ENCODE peak calls at places on chromosomes 2 and 18, in nine cellular contexts. One of them, this sample, is unnamed.

GRCh38 chr18:36415606-36416005 is 118.1 kb downstream of the FHOD3 start:
- DNase-seq in activated gamma-delta T cell treated with Interleukin-2 at 50 U/mL for 16 hours: no peak
- DNase-seq in GM04504: no peak
- DNase-seq in HCT116: no peak
- DNase-seq in activated CD4-positive, alpha-beta memory T cell treated with anti-CD3 and anti-CD28 coated beads for 36 hours: no peak
- DNase-seq in GM10248: no peak
- DNase-seq in lower lobe of right lung: no peak
- DNase-seq in SW 1271: no peak
- DNase-seq in epithelial cell of esophagus: no peak
- DNase-seq in this sample: no peak

GRCh38 chr2:158965731-158966130 is 2.7 kb upstream of the TANC1 start:
- DNase-seq in activated CD4-positive, alpha-beta memory T cell treated with anti-CD3 and anti-CD28 coated beads for 36 hours: no peak
- DNase-seq in GM10248: no peak
- DNase-seq in GM04504: no peak
- DNase-seq in lower lobe of right lung: no peak
- DNase-seq in HCT116: no peak
- DNase-seq in SW 1271: no peak
- DNase-seq in activated gamma-delta T cell treated with Interleukin-2 at 50 U/mL for 16 hours: no peak
- DNase-seq in epithelial cell of esophagus: no peak
- DNase-seq in this sample: no peak

GRCh38 chr2:77910136-77910535 is 388.0 kb upstream of the LRRTM4 start:
- DNase-seq in lower lobe of right lung: no peak
- DNase-seq in HCT116: no peak
- DNase-seq in SW 1271: no peak
- DNase-seq in GM10248: no peak
- DNase-seq in activated gamma-delta T cell treated with Interleukin-2 at 50 U/mL for 16 hours: no peak
- DNase-seq in epithelial cell of esophagus: no peak
- DNase-seq in GM04504: no peak
- DNase-seq in activated CD4-positive, alpha-beta memory T cell treated with anti-CD3 and anti-CD28 coated beads for 36 hours: no peak
- DNase-seq in this sample: no peak

GRCh38 chr2:112848833-112849232 is 12.3 kb upstream of the IL1B start:
- DNase-seq in GM10248: no peak
- DNase-seq in SW 1271: no peak
- DNase-seq in activated CD4-positive, alpha-beta memory T cell treated with anti-CD3 and anti-CD28 coated beads for 36 hours: no peak
- DNase-seq in HCT116: no peak
- DNase-seq in epithelial cell of esophagus: no peak
- DNase-seq in activated gamma-delta T cell treated with Interleukin-2 at 50 U/mL for 16 hours: no peak
- DNase-seq in lower lobe of right lung: no peak
- DNase-seq in GM04504: no peak
- DNase-seq in this sample: no peak

GRCh38 chr2:673615-674318 is 3.4 kb downstream of the TMEM18 start:
- DNase-seq in epithelial cell of esophagus: no peak
- DNase-seq in GM10248: no peak
- DNase-seq in activated gamma-delta T cell treated with Interleukin-2 at 50 U/mL for 16 hours: no peak
- DNase-seq in lower lobe of right lung: no peak
- DNase-seq in SW 1271: no peak
- DNase-seq in HCT116: no peak
- DNase-seq in activated CD4-positive, alpha-beta memory T cell treated with anti-CD3 and anti-CD28 coated beads for 36 hours: no peak
- DNase-seq in GM04504: peak
- DNase-seq in this sample: no peak

GRCh38 chr2:119063146-119063545 is 95.4 kb downstream of the C1QL2 start:
- DNase-seq in lower lobe of right lung: no peak
- DNase-seq in SW 1271: no peak
- DNase-seq in GM10248: no peak
- DNase-seq in activated gamma-delta T cell treated with Interleukin-2 at 50 U/mL for 16 hours: no peak
- DNase-seq in activated CD4-positive, alpha-beta memory T cell treated with anti-CD3 and anti-CD28 coated beads for 36 hours: no peak
- DNase-seq in GM04504: no peak
- DNase-seq in epithelial cell of esophagus: no peak
- DNase-seq in HCT116: no peak
- DNase-seq in this sample: no peak

GRCh38 chr18:62368100-62368499 is 43.0 kb downstream of the TNFRSF11A start:
- DNase-seq in epithelial cell of esophagus: no peak
- DNase-seq in activated gamma-delta T cell treated with Interleukin-2 at 50 U/mL for 16 hours: no peak
- DNase-seq in HCT116: no peak
- DNase-seq in GM10248: peak
- DNase-seq in lower lobe of right lung: no peak
- DNase-seq in SW 1271: no peak
- DNase-seq in activated CD4-positive, alpha-beta memory T cell treated with anti-CD3 and anti-CD28 coated beads for 36 hours: no peak
- DNase-seq in GM04504: no peak
- DNase-seq in this sample: no peak

GRCh38 chr2:85978883-85979780 is 90.3 kb upstream of the ST3GAL5 start:
- DNase-seq in GM10248: no peak
- DNase-seq in SW 1271: no peak
- DNase-seq in activated CD4-positive, alpha-beta memory T cell treated with anti-CD3 and anti-CD28 coated beads for 36 hours: no peak
- DNase-seq in epithelial cell of esophagus: no peak
- DNase-seq in lower lobe of right lung: no peak
- DNase-seq in HCT116: no peak
- DNase-seq in GM04504: no peak
- DNase-seq in activated gamma-delta T cell treated with Interleukin-2 at 50 U/mL for 16 hours: no peak
- DNase-seq in this sample: no peak

GRCh38 chr18:50836521-50836957 is 16.7 kb upstream of the MRO start:
- DNase-seq in HCT116: no peak
- DNase-seq in GM04504: no peak
- DNase-seq in activated gamma-delta T cell treated with Interleukin-2 at 50 U/mL for 16 hours: no peak
- DNase-seq in lower lobe of right lung: no peak
- DNase-seq in SW 1271: no peak
- DNase-seq in activated CD4-positive, alpha-beta memory T cell treated with anti-CD3 and anti-CD28 coated beads for 36 hours: no peak
- DNase-seq in epithelial cell of esophagus: peak
- DNase-seq in GM10248: no peak
- DNase-seq in this sample: no peak

GRCh38 chr2:171889808-171890207 is 4.2 kb downstream of the SLC25A12 start:
- DNase-seq in SW 1271: no peak
- DNase-seq in HCT116: no peak
- DNase-seq in activated CD4-positive, alpha-beta memory T cell treated with anti-CD3 and anti-CD28 coated beads for 36 hours: no peak
- DNase-seq in GM04504: no peak
- DNase-seq in lower lobe of right lung: no peak
- DNase-seq in GM10248: no peak
- DNase-seq in activated gamma-delta T cell treated with Interleukin-2 at 50 U/mL for 16 hours: no peak
- DNase-seq in epithelial cell of esophagus: no peak
- DNase-seq in this sample: no peak

GRCh38 chr18:34806527-34806926 is 96.4 kb downstream of the DTNA start:
- DNase-seq in epithelial cell of esophagus: no peak
- DNase-seq in GM10248: no peak
- DNase-seq in HCT116: no peak
- DNase-seq in activated CD4-positive, alpha-beta memory T cell treated with anti-CD3 and anti-CD28 coated beads for 36 hours: no peak
- DNase-seq in activated gamma-delta T cell treated with Interleukin-2 at 50 U/mL for 16 hours: no peak
- DNase-seq in GM04504: no peak
- DNase-seq in lower lobe of right lung: no peak
- DNase-seq in SW 1271: no peak
- DNase-seq in this sample: no peak

GRCh38 chr2:127588241-127588640 is 52.8 kb downstream of the MYO7B start:
- DNase-seq in activated CD4-positive, alpha-beta memory T cell treated with anti-CD3 and anti-CD28 coated beads for 36 hours: no peak
- DNase-seq in activated gamma-delta T cell treated with Interleukin-2 at 50 U/mL for 16 hours: no peak
- DNase-seq in HCT116: no peak
- DNase-seq in GM04504: no peak
- DNase-seq in SW 1271: no peak
- DNase-seq in lower lobe of right lung: no peak
- DNase-seq in GM10248: no peak
- DNase-seq in epithelial cell of esophagus: no peak
- DNase-seq in this sample: no peak

GRCh38 chr2:132668189-132668833 is 1.7 kb downstream of the LYPD1 start:
- DNase-seq in SW 1271: no peak
- DNase-seq in lower lobe of right lung: no peak
- DNase-seq in GM10248: no peak
- DNase-seq in activated gamma-delta T cell treated with Interleukin-2 at 50 U/mL for 16 hours: no peak
- DNase-seq in activated CD4-positive, alpha-beta memory T cell treated with anti-CD3 and anti-CD28 coated beads for 36 hours: no peak
- DNase-seq in GM04504: no peak
- DNase-seq in epithelial cell of esophagus: no peak
- DNase-seq in HCT116: no peak
- DNase-seq in this sample: no peak

GRCh38 chr2:31255911-31256571 is 22.1 kb downstream of the EHD3 start:
- DNase-seq in GM10248: peak
- DNase-seq in HCT116: no peak
- DNase-seq in epithelial cell of esophagus: peak
- DNase-seq in activated gamma-delta T cell treated with Interleukin-2 at 50 U/mL for 16 hours: no peak
- DNase-seq in GM04504: no peak
- DNase-seq in SW 1271: no peak
- DNase-seq in activated CD4-positive, alpha-beta memory T cell treated with anti-CD3 and anti-CD28 coated beads for 36 hours: no peak
- DNase-seq in lower lobe of right lung: no peak
- DNase-seq in this sample: no peak

GRCh38 chr18:74509856-74510769 is 13.9 kb downstream of the CNDP2 start:
- DNase-seq in epithelial cell of esophagus: no peak
- DNase-seq in GM10248: no peak
- DNase-seq in activated CD4-positive, alpha-beta memory T cell treated with anti-CD3 and anti-CD28 coated beads for 36 hours: no peak
- DNase-seq in activated gamma-delta T cell treated with Interleukin-2 at 50 U/mL for 16 hours: no peak
- DNase-seq in SW 1271: no peak
- DNase-seq in HCT116: no peak
- DNase-seq in GM04504: no peak
- DNase-seq in lower lobe of right lung: no peak
- DNase-seq in this sample: no peak

GRCh38 chr18:28095041-28095440 is 81.9 kb downstream of the CDH2 start:
- DNase-seq in HCT116: no peak
- DNase-seq in activated CD4-positive, alpha-beta memory T cell treated with anti-CD3 and anti-CD28 coated beads for 36 hours: no peak
- DNase-seq in lower lobe of right lung: no peak
- DNase-seq in epithelial cell of esophagus: peak
- DNase-seq in GM10248: no peak
- DNase-seq in activated gamma-delta T cell treated with Interleukin-2 at 50 U/mL for 16 hours: no peak
- DNase-seq in SW 1271: no peak
- DNase-seq in GM04504: no peak
- DNase-seq in this sample: no peak

GRCh38 chr2:64273524-64274398 is 129.5 kb upstream of the PELI1 start:
- DNase-seq in SW 1271: peak
- DNase-seq in HCT116: no peak
- DNase-seq in GM10248: no peak
- DNase-seq in GM04504: peak
- DNase-seq in epithelial cell of esophagus: peak
- DNase-seq in activated CD4-positive, alpha-beta memory T cell treated with anti-CD3 and anti-CD28 coated beads for 36 hours: no peak
- DNase-seq in activated gamma-delta T cell treated with Interleukin-2 at 50 U/mL for 16 hours: no peak
- DNase-seq in lower lobe of right lung: no peak
- DNase-seq in this sample: peak

GRCh38 chr2:209663149-209663548 is 108.5 kb upstream of the UNC80 start:
- DNase-seq in HCT116: no peak
- DNase-seq in lower lobe of right lung: no peak
- DNase-seq in activated gamma-delta T cell treated with Interleukin-2 at 50 U/mL for 16 hours: no peak
- DNase-seq in GM10248: no peak
- DNase-seq in SW 1271: no peak
- DNase-seq in activated CD4-positive, alpha-beta memory T cell treated with anti-CD3 and anti-CD28 coated beads for 36 hours: no peak
- DNase-seq in GM04504: no peak
- DNase-seq in epithelial cell of esophagus: peak
- DNase-seq in this sample: no peak

GRCh38 chr2:241638940-241639339 is 1.4 kb downstream of the ATG4B start:
- DNase-seq in HCT116: no peak
- DNase-seq in epithelial cell of esophagus: no peak
- DNase-seq in activated CD4-positive, alpha-beta memory T cell treated with anti-CD3 and anti-CD28 coated beads for 36 hours: no peak
- DNase-seq in lower lobe of right lung: no peak
- DNase-seq in SW 1271: no peak
- DNase-seq in GM04504: no peak
- DNase-seq in activated gamma-delta T cell treated with Interleukin-2 at 50 U/mL for 16 hours: no peak
- DNase-seq in GM10248: no peak
- DNase-seq in this sample: no peak

GRCh38 chr2:25298776-25299431 is 42.8 kb downstream of the DNMT3A start:
- DNase-seq in activated CD4-positive, alpha-beta memory T cell treated with anti-CD3 and anti-CD28 coated beads for 36 hours: no peak
- DNase-seq in SW 1271: no peak
- DNase-seq in lower lobe of right lung: no peak
- DNase-seq in activated gamma-delta T cell treated with Interleukin-2 at 50 U/mL for 16 hours: no peak
- DNase-seq in epithelial cell of esophagus: no peak
- DNase-seq in GM10248: no peak
- DNase-seq in GM04504: no peak
- DNase-seq in HCT116: no peak
- DNase-seq in this sample: no peak

GRCh38 chr2:18299423-18300212 is 260.8 kb downstream of the RDH14 start:
- DNase-seq in GM04504: peak
- DNase-seq in GM10248: no peak
- DNase-seq in HCT116: no peak
- DNase-seq in epithelial cell of esophagus: peak
- DNase-seq in SW 1271: peak
- DNase-seq in lower lobe of right lung: no peak
- DNase-seq in activated CD4-positive, alpha-beta memory T cell treated with anti-CD3 and anti-CD28 coated beads for 36 hours: no peak
- DNase-seq in activated gamma-delta T cell treated with Interleukin-2 at 50 U/mL for 16 hours: no peak
- DNase-seq in this sample: peak

GRCh38 chr2:206764673-206765241 is 371 bp downstream of the MDH1B start:
- DNase-seq in epithelial cell of esophagus: no peak
- DNase-seq in lower lobe of right lung: no peak
- DNase-seq in activated CD4-positive, alpha-beta memory T cell treated with anti-CD3 and anti-CD28 coated beads for 36 hours: no peak
- DNase-seq in HCT116: no peak
- DNase-seq in GM10248: no peak
- DNase-seq in activated gamma-delta T cell treated with Interleukin-2 at 50 U/mL for 16 hours: no peak
- DNase-seq in GM04504: no peak
- DNase-seq in SW 1271: no peak
- DNase-seq in this sample: no peak